ENCODE peak calls at places on chromosomes 11 and 22, in four cellular contexts. T is mesenteric fat pad; L is activated naive CD4-positive, alpha-beta T cell treated with anti-CD3 and anti-CD28 coated beads, Interleukin-2, amount 50 U/mL, for 16 hours; K is activated CD4-positive, alpha-beta T cell treated with anti-CD3 and anti-CD28 coated beads, Interleukin-2, amount 10 ng/mL, durations not matched to agents 7 days and 5 days. V is an unnamed sample.

GRCh38 chr22:17120281-17120680 is 879 bp downstream of the TMEM121B start:
- DNase-seq in T (no peak), L (peak; percentile 60), K (peak; percentile 58), V (peak; percentile 58)

GRCh38 chr11:2531987-2532703 is 87.3 kb downstream of the KCNQ1 start:
- DNase-seq in T (peak; percentile 83), L (peak; percentile 10), K (no peak), V (no peak)

GRCh38 chr11:72406536-72407507 is 27.5 kb downstream of the CLPB start:
- DNase-seq in T (no peak), L (no peak), K (no peak), V (no peak)

GRCh38 chr11:110373061-110373702 is 56.6 kb upstream of the FDX1 start:
- DNase-seq in T (no peak), L (no peak), K (no peak), V (no peak)

GRCh38 chr11:69593851-69594250 is 47.1 kb upstream of the CCND1 start:
- DNase-seq in T (no peak), L (no peak), K (no peak), V (no peak)

GRCh38 chr11:26556582-26556981 is 15.5 kb downstream of the MUC15 start:
- DNase-seq in T (no peak), L (no peak), K (no peak), V (no peak)

GRCh38 chr22:28542980-28543621 is 136.5 kb downstream of the TTC28 start:
- DNase-seq in T (no peak), L (no peak), K (no peak), V (no peak)

GRCh38 chr22:45934659-45935341 is 42.2 kb downstream of the WNT7B start:
- DNase-seq in T (no peak), L (no peak), K (no peak), V (no peak)

GRCh38 chr11:35978173-35978572 is 34.3 kb downstream of the LDLRAD3 start:
- DNase-seq in T (no peak), L (no peak), K (no peak), V (no peak)

GRCh38 chr11:65115361-65116082 is 2.0 kb downstream of the ZNHIT2 start:
- DNase-seq in T (no peak), L (no peak), K (no peak), V (no peak)

GRCh38 chr11:93537767-93538261 is 5.4 kb downstream of the SMCO4 start:
- DNase-seq in T (no peak), L (no peak), K (no peak), V (no peak)

GRCh38 chr11:20367313-20367948 is 3.9 kb downstream of the HTATIP2 start:
- DNase-seq in T (no peak), L (peak; percentile 75), K (no peak), V (no peak)

GRCh38 chr11:45187375-45187774 is 40.9 kb downstream of the PRDM11 start:
- DNase-seq in T (peak; percentile 60), L (no peak), K (no peak), V (no peak)

GRCh38 chr11:82858556-82859091 is 41.6 kb downstream of the PRCP start:
- DNase-seq in T (no peak), L (no peak), K (no peak), V (no peak)

GRCh38 chr11:57444362-57445074 is 15.8 kb upstream of the RTN4RL2 start:
- DNase-seq in T (no peak), L (no peak), K (no peak), V (no peak)

GRCh38 chr11:792873-793272 is 3.0 kb upstream of the CEND1 start:
- DNase-seq in T (no peak), L (no peak), K (no peak), V (no peak)

GRCh38 chr11:65500262-65501004 is 1.6 kb downstream of the MALAT1 start:
- DNase-seq in T (peak; percentile 76), L (peak; percentile 49), K (peak; percentile 51), V (no peak)

GRCh38 chr11:93549986-93550385 is 6.8 kb upstream of the SMCO4 start:
- DNase-seq in T (no peak), L (no peak), K (no peak), V (no peak)

GRCh38 chr11:3086671-3087150 is 29.5 kb upstream of the CARS1 start:
- DNase-seq in T (no peak), L (no peak), K (no peak), V (no peak)

GRCh38 chr11:34065505-34066203 is 14.1 kb downstream of the CAPRIN1 start:
- DNase-seq in T (no peak), L (no peak), K (no peak), V (no peak)

GRCh38 chr11:46918087-46918751 is at the start of gene LRP4:
- DNase-seq in T (no peak), L (peak; percentile 42), K (peak; percentile 18), V (peak; percentile 20)

V was measured in activated gamma-delta T cell treated with Interleukin-2 at 50 U/mL for 16 hours.